ENCODE peak calls at places on chromosomes 12 and 14, in five cellular contexts. V is IMR-90, P is SK-N-SH, J is GM12878, K is HepG2. D is an unnamed sample.

GRCh38 chr12:89685363-89685972 is 23.2 kb downstream of the ATP2B1 start:
- DNase-seq in V (no peak), P (no peak), J (no peak), K (no peak), D (no peak)

GRCh38 chr12:52250048-52250990 is 17.3 kb downstream of the KRT7 start:
- DNase-seq in V (no peak), P (no peak), J (no peak), K (no peak), D (no peak)

GRCh38 chr14:70655110-70655826 is 13.6 kb downstream of the TTC9 start:
- DNase-seq in V (no peak), P (no peak), J (peak), K (no peak), D (no peak)

GRCh38 chr12:68224613-68225285 is 861 bp downstream of the IL26 start:
- DNase-seq in V (peak), P (no peak), J (no peak), K (no peak), D (no peak)

GRCh38 chr12:30531731-30532678 is 163.7 kb downstream of the IPO8 start:
- DNase-seq in V (no peak), P (no peak), J (no peak), K (no peak), D (peak)

GRCh38 chr12:109947511-109947910 is 47.4 kb downstream of the TCHP start:
- DNase-seq in V (peak), P (no peak), J (no peak), K (no peak), D (no peak)

GRCh38 chr12:5442251-5443006 is 10.5 kb downstream of the NTF3 start:
- DNase-seq in V (peak), P (peak), J (no peak), K (peak), D (peak)

GRCh38 chr12:58530421-58531067 is 389.8 kb downstream of the LRIG3 start:
- DNase-seq in V (peak), P (no peak), J (no peak), K (no peak), D (no peak)

GRCh38 chr12:47767197-47767724 is 5.8 kb upstream of the SLC48A1 start:
- DNase-seq in V (peak), P (no peak), J (no peak), K (peak), D (peak)

GRCh38 chr14:65336191-65336591 is 76.3 kb upstream of the FUT8 start:
- DNase-seq in V (peak), P (no peak), J (no peak), K (no peak), D (no peak)

GRCh38 chr12:100225491-100225890 is 24.9 kb downstream of the ACTR6 start:
- DNase-seq in V (no peak), P (no peak), J (no peak), K (no peak), D (no peak)

GRCh38 chr12:59131462-59131861 is 211.2 kb upstream of the LRIG3 start:
- DNase-seq in V (no peak), P (no peak), J (no peak), K (no peak), D (no peak)

GRCh38 chr12:49615725-49616124 is 7.6 kb upstream of the PRPF40B start:
- DNase-seq in V (peak), P (no peak), J (no peak), K (no peak), D (no peak)

GRCh38 chr12:119412811-119413794 is 78.6 kb downstream of the CCDC60 start:
- DNase-seq in V (peak), P (peak), J (no peak), K (peak), D (peak)

GRCh38 chr14:99264691-99265090 is 7.3 kb downstream of the BCL11B start:
- DNase-seq in V (no peak), P (no peak), J (no peak), K (no peak), D (no peak)

GRCh38 chr12:124713436-124714082 is 146.1 kb upstream of the NCOR2 start:
- DNase-seq in V (peak), P (peak), J (peak), K (no peak), D (no peak)
- TF ChIP-seq USF2 in V (no peak), P (no peak), J (no peak), K (no peak), D (no peak)

GRCh38 chr14:32679927-32680612 is 258.6 kb upstream of the NPAS3 start:
- DNase-seq in V (no peak), P (no peak), J (no peak), K (no peak), D (no peak)

GRCh38 chr14:32681598-32681997 is 257.1 kb upstream of the NPAS3 start:
- DNase-seq in V (no peak), P (no peak), J (no peak), K (no peak), D (no peak)

GRCh38 chr14:32678088-32678487 is 260.6 kb upstream of the NPAS3 start:
- DNase-seq in V (no peak), P (no peak), J (no peak), K (no peak), D (no peak)

GRCh38 chr14:32682219-32682618 is 256.5 kb upstream of the NPAS3 start:
- DNase-seq in V (no peak), P (no peak), J (no peak), K (no peak), D (no peak)

DNA sequence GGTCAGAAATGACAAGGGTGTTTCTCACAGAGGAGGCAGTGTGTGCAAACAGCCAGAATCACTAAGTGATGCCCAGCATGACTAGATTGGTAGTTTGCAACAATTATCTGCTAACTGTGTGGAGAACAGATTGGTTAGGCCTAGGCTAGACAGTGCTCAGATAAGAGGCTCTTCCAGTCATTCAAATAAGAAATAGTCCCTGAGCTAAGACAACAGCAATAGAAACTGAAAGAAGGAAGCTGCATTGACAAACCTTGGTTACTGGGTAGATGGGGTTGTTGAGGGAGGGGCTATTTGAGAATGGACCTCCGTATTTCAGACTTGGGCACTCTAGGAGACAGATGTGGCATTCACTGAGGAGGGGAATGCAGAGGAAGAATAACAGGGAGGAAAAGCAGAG is 255.0 kb upstream of the NPAS3 start:
- DNase-seq in V (no peak), P (no peak), J (no peak), K (no peak), D (no peak)
- TF ChIP-seq MXI1 in V (no peak), P (no peak), J (no peak), K (no peak), D (no peak)

GRCh38 chr14:68631691-68632590 is 160.9 kb downstream of the ZFP36L1 start:
- DNase-seq in V (no peak), P (no peak), J (no peak), K (no peak), D (no peak)

GRCh38 chr14:68632591-68632895 is 160.3 kb downstream of the ZFP36L1 start:
- DNase-seq in V (no peak), P (no peak), J (no peak), K (no peak), D (no peak)

GRCh38 chr14:68634346-68634745 is 158.5 kb downstream of the ZFP36L1 start:
- DNase-seq in V (no peak), P (no peak), J (no peak), K (no peak), D (no peak)

GRCh38 chr14:68634874-68635601 is 157.8 kb downstream of the ZFP36L1 start:
- DNase-seq in V (no peak), P (peak), J (no peak), K (no peak), D (no peak)

GRCh38 chr14:68633131-68633991 is 159.5 kb downstream of the ZFP36L1 start:
- DNase-seq in V (no peak), P (no peak), J (no peak), K (no peak), D (no peak)
- TF ChIP-seq USF2 in V (no peak), P (no peak), J (no peak), K (no peak), D (no peak)

GRCh38 chr12:104699489-104700194 is 242.9 kb downstream of the CHST11 start:
- DNase-seq in V (peak), P (no peak), J (peak), K (no peak), D (no peak)
- TF ChIP-seq MXI1 in V (no peak), P (no peak), J (peak), K (no peak), D (no peak)

D was measured in K562.